ENCODE peak calls at places on chromosome 10, in seven cellular contexts. One of them, this sample, is unnamed.

GRCh38 chr10:50604049-50604640 is 19.6 kb downstream of the SGMS1 start:
- DNase-seq in GM12878: no peak
- DNase-seq in HepG2: no peak
- DNase-seq in K562: no peak
- DNase-seq in H1: no peak
- DNase-seq in HCT116: no peak
- DNase-seq in SK-N-SH: no peak
- DNase-seq in this sample: peak; percentile 17

GRCh38 chr10:97999909-98000248 is 30.5 kb downstream of the CRTAC1 start:
- DNase-seq in HCT116: no peak
- DNase-seq in GM12878: no peak
- DNase-seq in K562: no peak
- DNase-seq in HepG2: no peak
- DNase-seq in H1: no peak
- DNase-seq in SK-N-SH: no peak
- DNase-seq in this sample: no peak

GRCh38 chr10:48187713-48188541 is 86.6 kb downstream of the FRMPD2 start:
- DNase-seq in K562: no peak
- DNase-seq in HepG2: peak; percentile 76
- DNase-seq in HCT116: no peak
- DNase-seq in H1: no peak
- DNase-seq in GM12878: no peak
- DNase-seq in SK-N-SH: no peak
- DNase-seq in this sample: no peak

GRCh38 chr10:100009793-100010676 is at the start of gene DNMBP:
- DNase-seq in SK-N-SH: peak; percentile 99
- DNase-seq in H1: no peak
- DNase-seq in K562: peak; percentile 90
- DNase-seq in GM12878: no peak
- DNase-seq in HepG2: peak; percentile 61
- DNase-seq in HCT116: peak; percentile 63
- DNase-seq in this sample: peak; percentile 92

GRCh38 chr10:26781797-26782196 is 79.0 kb downstream of the ABI1 start:
- DNase-seq in HCT116: no peak
- DNase-seq in GM12878: no peak
- DNase-seq in K562: no peak
- DNase-seq in SK-N-SH: no peak
- DNase-seq in HepG2: no peak
- DNase-seq in H1: no peak
- DNase-seq in this sample: no peak

GRCh38 chr10:25556457-25556856 is 377.6 kb upstream of the MYO3A start:
- DNase-seq in K562: no peak
- DNase-seq in SK-N-SH: no peak
- DNase-seq in HCT116: no peak
- DNase-seq in H1: no peak
- DNase-seq in HepG2: no peak
- DNase-seq in GM12878: no peak
- DNase-seq in this sample: peak; percentile 0

GRCh38 chr10:48885376-48885775 is 54.3 kb downstream of the LRRC18 start:
- DNase-seq in HCT116: peak; percentile 8
- DNase-seq in K562: peak; percentile 70
- DNase-seq in H1: no peak
- DNase-seq in SK-N-SH: peak; percentile 70
- DNase-seq in HepG2: peak; percentile 3
- DNase-seq in GM12878: no peak
- DNase-seq in this sample: peak; percentile 57

GRCh38 chr10:34290412-34291082 is 524.5 kb downstream of the PARD3 start:
- DNase-seq in K562: no peak
- DNase-seq in H1: no peak
- DNase-seq in GM12878: no peak
- DNase-seq in HepG2: peak; percentile 28
- DNase-seq in SK-N-SH: no peak
- DNase-seq in HCT116: no peak
- DNase-seq in this sample: no peak

GRCh38 chr10:72323108-72323932 is 31.4 kb downstream of the DNAJB12 start:
- DNase-seq in SK-N-SH: no peak
- DNase-seq in HepG2: no peak
- DNase-seq in GM12878: no peak
- DNase-seq in K562: no peak
- DNase-seq in HCT116: no peak
- DNase-seq in H1: no peak
- DNase-seq in this sample: no peak

GRCh38 chr10:86371691-86372090 is 5.1 kb upstream of the GRID1 start:
- DNase-seq in HepG2: no peak
- DNase-seq in H1: no peak
- DNase-seq in HCT116: no peak
- DNase-seq in K562: no peak
- DNase-seq in GM12878: no peak
- DNase-seq in SK-N-SH: no peak
- DNase-seq in this sample: no peak

DNA sequence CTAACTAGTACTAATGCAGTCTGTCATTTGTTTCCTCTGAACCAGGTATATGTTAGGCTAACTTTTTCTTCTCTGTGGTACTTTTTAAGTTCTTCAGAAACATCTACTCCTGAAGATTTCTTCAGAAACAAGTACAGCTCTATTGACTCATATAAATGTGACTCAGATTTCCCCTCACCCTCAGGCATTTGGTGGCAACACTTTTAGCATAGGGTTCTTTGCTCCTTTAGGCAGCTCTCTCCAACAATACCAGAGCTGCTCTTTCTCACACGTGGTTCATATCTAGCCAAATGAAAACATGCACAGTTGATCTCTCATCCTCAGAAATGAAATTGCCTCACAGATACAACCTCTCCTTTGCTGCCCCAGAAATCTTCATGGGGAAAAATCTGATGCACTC is 939.8 kb downstream of the SORCS1 start:
- DNase-seq in K562: no peak
- DNase-seq in H1: no peak
- DNase-seq in HepG2: no peak
- DNase-seq in SK-N-SH: no peak
- DNase-seq in HCT116: no peak
- DNase-seq in GM12878: no peak
- DNase-seq in this sample: no peak
- TF ChIP-seq JUND in K562: no peak
- TF ChIP-seq JUND in H1: no peak
- TF ChIP-seq JUND in HepG2: no peak
- TF ChIP-seq JUND in SK-N-SH: no peak
- TF ChIP-seq JUND in HCT116: no peak
- TF ChIP-seq JUND in GM12878: no peak
- TF ChIP-seq JUND in this sample: no peak

DNA sequence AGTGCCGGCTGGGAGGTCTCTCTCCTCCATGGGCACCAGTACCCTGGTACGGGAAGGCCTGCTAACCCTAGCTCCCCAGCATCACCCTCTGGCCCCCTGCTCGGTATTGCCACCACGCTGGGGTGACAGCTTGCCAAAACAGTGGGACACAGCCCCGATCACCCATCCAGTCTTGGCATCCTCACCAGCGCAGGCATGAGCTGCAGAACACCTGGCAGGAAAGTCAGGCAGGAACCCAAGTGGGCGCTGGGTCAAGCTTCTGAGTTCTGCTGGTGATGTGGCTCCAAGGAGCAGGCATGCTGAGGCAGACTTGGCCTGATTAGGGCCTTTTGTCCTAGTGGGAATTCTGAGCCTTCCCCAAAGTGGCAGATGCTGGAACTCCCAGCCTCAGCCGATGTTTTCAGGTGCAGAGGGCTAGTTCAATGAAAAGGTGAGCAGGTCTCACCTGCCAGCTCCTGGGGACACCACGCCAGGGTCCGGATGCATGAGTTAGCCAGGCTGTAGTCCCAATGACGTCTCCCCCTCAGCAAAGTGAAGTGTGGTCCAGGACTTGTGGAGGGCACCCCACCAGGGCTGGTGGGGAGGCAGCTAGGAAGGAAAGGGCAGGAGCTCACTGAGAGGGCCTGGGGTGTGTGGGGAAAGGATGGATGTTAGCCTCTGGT is 8.5 kb upstream of the ZNF22 start:
- DNase-seq in HepG2: no peak
- DNase-seq in HCT116: no peak
- DNase-seq in K562: no peak
- DNase-seq in SK-N-SH: no peak
- DNase-seq in H1: no peak
- DNase-seq in GM12878: no peak
- DNase-seq in this sample: no peak
- TF ChIP-seq JUND in HepG2: no peak
- TF ChIP-seq JUND in HCT116: no peak
- TF ChIP-seq JUND in K562: no peak
- TF ChIP-seq JUND in SK-N-SH: no peak
- TF ChIP-seq JUND in H1: no peak
- TF ChIP-seq JUND in GM12878: no peak
- TF ChIP-seq JUND in this sample: no peak

DNA sequence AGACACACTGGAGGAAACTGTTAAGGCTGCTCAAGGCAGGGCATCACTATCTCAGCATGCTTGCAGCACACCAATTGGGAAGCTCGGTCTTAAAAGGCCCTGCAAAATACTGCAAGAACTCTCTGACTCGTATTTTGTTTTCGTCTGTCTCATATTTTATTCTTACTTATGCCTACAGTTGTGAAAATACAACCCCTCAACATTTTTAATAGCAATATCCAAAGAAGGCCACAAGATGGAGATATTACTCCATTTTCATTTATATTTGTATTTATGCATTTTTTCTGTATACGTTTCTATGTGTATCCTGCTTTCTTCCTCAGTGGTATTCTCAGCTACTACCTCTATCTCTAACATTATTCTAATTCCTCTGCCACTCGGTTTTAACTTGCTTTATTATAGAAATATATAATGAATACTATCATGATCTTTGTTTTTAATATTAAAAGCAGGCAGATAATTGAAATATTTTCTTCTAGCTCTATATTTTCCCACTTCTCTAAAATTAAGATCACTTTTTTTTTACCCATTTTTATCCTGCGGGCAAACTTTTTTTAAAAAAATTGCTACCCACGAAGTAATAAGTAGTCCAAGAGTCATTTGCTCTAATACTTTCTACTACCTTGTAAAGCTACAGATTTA is 10.0 kb downstream of the DNAJC1 start:
- DNase-seq in K562: peak; percentile 12
- DNase-seq in GM12878: no peak
- DNase-seq in SK-N-SH: no peak
- DNase-seq in HepG2: no peak
- DNase-seq in H1: no peak
- DNase-seq in HCT116: peak; percentile 26
- DNase-seq in this sample: no peak
- TF ChIP-seq JUND in K562: no peak
- TF ChIP-seq JUND in GM12878: no peak
- TF ChIP-seq JUND in SK-N-SH: no peak
- TF ChIP-seq JUND in HepG2: no peak
- TF ChIP-seq JUND in H1: no peak
- TF ChIP-seq JUND in HCT116: no peak
- TF ChIP-seq JUND in this sample: no peak

DNA sequence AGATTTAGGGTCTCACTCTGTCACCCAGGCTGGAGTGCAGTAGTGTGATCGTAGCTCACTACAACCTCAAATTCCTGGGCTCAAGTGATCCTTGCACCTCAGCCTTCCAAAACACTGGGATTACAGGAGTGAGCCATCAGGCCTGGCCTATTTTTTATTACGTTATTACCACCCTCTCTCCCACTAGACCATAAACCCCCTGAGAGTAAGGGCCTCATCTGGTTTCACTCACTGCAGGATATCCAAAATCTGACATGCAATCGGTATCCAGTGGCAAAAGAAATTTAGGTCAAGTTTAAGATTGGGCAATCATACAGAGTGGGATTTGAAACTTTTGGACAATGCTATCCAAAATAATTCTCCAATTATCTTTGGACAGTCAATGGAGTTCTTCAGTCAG is 117.0 kb upstream of the NEBL start:
- DNase-seq in SK-N-SH: no peak
- DNase-seq in K562: no peak
- DNase-seq in GM12878: no peak
- DNase-seq in HCT116: no peak
- DNase-seq in HepG2: no peak
- DNase-seq in H1: no peak
- DNase-seq in this sample: no peak
- TF ChIP-seq JUND in SK-N-SH: no peak
- TF ChIP-seq JUND in K562: no peak
- TF ChIP-seq JUND in GM12878: no peak
- TF ChIP-seq JUND in HCT116: no peak
- TF ChIP-seq JUND in HepG2: no peak
- TF ChIP-seq JUND in H1: no peak
- TF ChIP-seq JUND in this sample: no peak

DNA sequence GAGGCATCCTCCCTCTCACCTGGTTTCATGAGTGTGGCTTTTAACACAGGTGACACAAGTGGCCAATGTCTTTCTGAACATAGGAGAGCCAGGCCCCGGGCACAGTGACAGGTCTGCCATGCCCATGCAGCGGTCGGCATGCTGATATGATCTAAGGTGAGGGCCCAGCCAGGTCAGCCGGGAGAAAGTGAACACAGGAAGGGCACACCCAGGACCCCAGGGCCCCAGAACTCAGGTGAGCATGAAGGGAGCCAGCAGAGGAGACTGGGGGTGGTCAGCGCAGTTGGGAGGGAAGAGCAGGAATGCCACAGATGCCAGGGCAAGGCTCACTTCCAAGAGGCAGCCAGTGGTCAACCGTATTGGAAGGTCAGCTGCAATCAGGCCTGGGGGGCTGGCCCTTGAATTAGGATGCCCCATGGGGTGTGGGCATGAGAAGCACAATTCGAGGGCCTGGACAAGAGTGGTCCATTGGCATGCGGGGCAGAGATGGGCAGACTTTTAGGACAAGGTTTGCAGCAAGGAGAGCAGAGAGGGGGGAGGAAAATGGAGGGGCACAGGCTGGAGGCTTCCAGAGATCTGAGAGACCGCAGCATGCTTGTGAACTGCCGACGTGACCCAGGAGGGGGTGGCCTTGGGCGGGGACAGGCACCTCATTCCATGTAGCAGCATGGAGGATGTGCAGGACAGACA is 3.9 kb upstream of the INPP5A start:
- DNase-seq in H1: no peak
- DNase-seq in SK-N-SH: no peak
- DNase-seq in HCT116: no peak
- DNase-seq in GM12878: no peak
- DNase-seq in HepG2: no peak
- DNase-seq in K562: no peak
- DNase-seq in this sample: no peak
- TF ChIP-seq JUND in H1: no peak
- TF ChIP-seq JUND in SK-N-SH: no peak
- TF ChIP-seq JUND in HCT116: no peak
- TF ChIP-seq JUND in GM12878: no peak
- TF ChIP-seq JUND in HepG2: no peak
- TF ChIP-seq JUND in K562: no peak
- TF ChIP-seq JUND in this sample: no peak

This sample was measured in T47D.